ENCODE peak calls at places on chromosomes 4 and X, in ten cellular contexts. G is iris pigment epithelial cell; M is A549; S is skeletal muscle cell; B is tibial artery; J is activated CD4-positive, alpha-beta T cell treated with anti-CD3 and anti-CD28 coated beads for 24 hours; A is Calu3; W is psoas muscle; D is stimulated activated CD8-positive, alpha-beta memory T cell treated with anti-CD3 and anti-CD28 coated beads, Interleukin-4, amount 100 ng/mL, for 4 hours; K is fibroblast of pulmonary artery. E is an unnamed sample.
A peak's percentile ranks its signal among the peaks of the same experiment; 100 is the strongest.

GRCh38 chrX:110394653-110395052 is 36.0 kb downstream of the RTL9 start:
- DNase-seq in G (peak; percentile 68), M (no peak), S (peak; percentile 60), B (no peak), J (no peak), A (no peak), W (no peak), D (no peak), K (peak; percentile 55), E (no peak)

GRCh38 chrX:12210196-12210815 is 72.0 kb downstream of the FRMPD4 start:
- DNase-seq in G (peak; percentile 18), M (peak; percentile 2), S (no peak), B (peak; percentile 22), J (no peak), A (peak; percentile 2), W (peak; percentile 13), D (no peak), K (peak; percentile 71), E (peak; percentile 51)

GRCh38 chr4:139419388-139419914 is 34.5 kb upstream of the RAB33B start:
- DNase-seq in G (peak; percentile 92), M (no peak), S (peak; percentile 41), B (peak; percentile 76), J (no peak), A (no peak), W (no peak), D (no peak), K (peak; percentile 96), E (peak; percentile 74)

GRCh38 chrX:95290455-95290854 is 1394.2 kb upstream of the DIAPH2 start:
- DNase-seq in G (no peak), M (no peak), S (no peak), B (no peak), J (no peak), A (no peak), W (no peak), D (no peak), K (no peak), E (no peak)

GRCh38 chrX:112677167-112677566 is 2.6 kb downstream of the LHFPL1 start:
- DNase-seq in G (no peak), M (no peak), S (peak; percentile 72), B (no peak), J (no peak), A (no peak), W (no peak), D (no peak), K (peak; percentile 78), E (no peak)

GRCh38 chrX:56802921-56803848 is 74.1 kb downstream of the NBDY start:
- DNase-seq in G (peak; percentile 76), M (no peak), S (peak; percentile 18), B (peak; percentile 29), J (peak; percentile 66), A (no peak), W (peak; percentile 83), D (no peak), K (peak; percentile 75), E (no peak)

GRCh38 chrX:68686684-68687045 is 39.2 kb downstream of the STARD8 start:
- DNase-seq in G (no peak), M (peak; percentile 17), S (no peak), B (no peak), J (no peak), A (no peak), W (no peak), D (no peak), K (peak; percentile 55), E (no peak)

GRCh38 chr4:147096667-147097604 is 151.3 kb upstream of the TTC29 start:
- DNase-seq in G (peak; percentile 64), M (peak; percentile 13), S (peak; percentile 54), B (no peak), J (no peak), A (no peak), W (no peak), D (no peak), K (peak; percentile 84), E (peak; percentile 39)

GRCh38 chr4:4421356-4421755 is 34.5 kb downstream of the NSG1 start:
- DNase-seq in G (no peak), M (no peak), S (no peak), B (no peak), J (no peak), A (no peak), W (no peak), D (no peak), K (no peak), E (no peak)

GRCh38 chrX:50469206-50469605 is 1.4 kb downstream of the DGKK start:
- DNase-seq in G (no peak), M (no peak), S (no peak), B (no peak), J (no peak), A (no peak), W (no peak), D (no peak), K (no peak), E (no peak)

GRCh38 chr4:88159137-88159725 is 792 bp upstream of the ABCG2 start:
- DNase-seq in G (no peak), M (peak; percentile 29), S (no peak), B (no peak), J (no peak), A (peak; percentile 24), W (no peak), D (no peak), K (no peak), E (no peak)

GRCh38 chr4:6071191-6071958 is 53.1 kb upstream of the C4orf50 start:
- DNase-seq in G (no peak), M (no peak), S (no peak), B (no peak), J (no peak), A (no peak), W (no peak), D (no peak), K (no peak), E (no peak)

GRCh38 chr4:152000518-152000917 is 239.7 kb upstream of the GATB start:
- DNase-seq in G (no peak), M (no peak), S (no peak), B (no peak), J (no peak), A (no peak), W (no peak), D (no peak), K (no peak), E (no peak)

GRCh38 chr4:148173397-148174017 is 268.7 kb downstream of the NR3C2 start:
- DNase-seq in G (peak; percentile 22), M (no peak), S (no peak), B (no peak), J (no peak), A (no peak), W (no peak), D (no peak), K (no peak), E (no peak)

GRCh38 chrX:116232833-116233232 is 62.3 kb downstream of the AGTR2 start:
- DNase-seq in G (peak; percentile 91), M (no peak), S (peak; percentile 57), B (no peak), J (no peak), A (no peak), W (no peak), D (no peak), K (peak; percentile 88), E (peak; percentile 11)

GRCh38 chr4:47562297-47562696 is 77.2 kb downstream of the ATP10D start:
- DNase-seq in G (no peak), M (no peak), S (no peak), B (no peak), J (no peak), A (no peak), W (no peak), D (no peak), K (no peak), E (no peak)

GRCh38 chr4:180028682-180029081 is 2214.5 kb upstream of the TENM3 start:
- DNase-seq in G (no peak), M (no peak), S (no peak), B (no peak), J (no peak), A (peak; percentile 9), W (peak; percentile 8), D (no peak), K (peak; percentile 1), E (peak; percentile 3)

GRCh38 chr4:98976716-98977115 is 18.8 kb upstream of the METAP1 start:
- DNase-seq in G (peak; percentile 71), M (no peak), S (peak; percentile 31), B (no peak), J (no peak), A (no peak), W (no peak), D (no peak), K (peak; percentile 70), E (no peak)